ENCODE peak calls at places on chromosomes 11 and 22, in eight cellular contexts. C is PC-3, X is GM23248, P is HCT116, R is MM.1S, O is SK-N-SH, J is hepatocyte, T is GM23338. U is an unnamed sample.

GRCh38 chr11:65650547-65651338 is 12.0 kb downstream of the RELA start:
- DNase-seq in C (no peak), X (no peak), P (no peak), R (no peak), O (no peak), J (no peak), T (peak; percentile 40), U (no peak)

GRCh38 chr22:49973018-49973965 is 12.7 kb downstream of the PIM3 start:
- DNase-seq in C (no peak), X (no peak), P (no peak), R (peak; percentile 3), O (no peak), J (no peak), T (no peak), U (no peak)

GRCh38 chr22:33116846-33117547 is 58.8 kb upstream of the SYN3 start:
- DNase-seq in C (peak; percentile 29), X (peak; percentile 51), P (no peak), R (no peak), O (no peak), J (peak; percentile 58), T (no peak), U (no peak)

GRCh38 chr11:83161610-83162199 is 4.8 kb downstream of the PCF11 start:
- DNase-seq in C (no peak), X (no peak), P (no peak), R (no peak), O (no peak), J (no peak), T (no peak), U (no peak)

GRCh38 chr11:125084057-125084416 is 20.9 kb downstream of the SLC37A2 start:
- DNase-seq in C (no peak), X (no peak), P (no peak), R (no peak), O (peak; percentile 11), J (no peak), T (no peak), U (no peak)

GRCh38 chr22:25282346-25282670 is 62.9 kb downstream of the CRYBB2 start:
- DNase-seq in C (no peak), X (no peak), P (no peak), R (no peak), O (no peak), J (no peak), T (peak; percentile 81), U (no peak)

GRCh38 chr22:26398741-26399153 is 30.3 kb upstream of the ASPHD2 start:
- DNase-seq in C (peak; percentile 68), X (peak; percentile 91), P (peak; percentile 41), R (peak; percentile 45), O (peak; percentile 65), J (peak; percentile 76), T (peak; percentile 84), U (peak; percentile 77)

GRCh38 chr11:4496555-4497248 is 14.3 kb downstream of the OR52K1 start:
- DNase-seq in C (no peak), X (no peak), P (no peak), R (no peak), O (no peak), J (no peak), T (no peak), U (no peak)

GRCh38 chr11:86511086-86511551 is 136.4 kb downstream of the CCDC81 start:
- DNase-seq in C (peak; percentile 36), X (peak; percentile 73), P (no peak), R (no peak), O (no peak), J (peak; percentile 27), T (no peak), U (no peak)

GRCh38 chr11:59247535-59248227 is 35.0 kb upstream of the MPEG1 start:
- DNase-seq in C (peak; percentile 62), X (peak; percentile 45), P (no peak), R (no peak), O (no peak), J (no peak), T (no peak), U (no peak)

GRCh38 chr22:16845465-16845864 is 20.3 kb upstream of the XKR3 start:
- DNase-seq in C (no peak), X (no peak), P (no peak), R (no peak), O (no peak), J (no peak), T (no peak), U (no peak)

GRCh38 chr11:12288212-12288933 is 89.0 kb upstream of the PARVA start:
- DNase-seq in C (peak; percentile 94), X (peak; percentile 97), P (peak; percentile 71), R (peak; percentile 54), O (peak; percentile 90), J (peak; percentile 91), T (peak; percentile 96), U (peak; percentile 93)

GRCh38 chr22:38056969-38057841 is at the start of gene PICK1:
- DNase-seq in C (peak; percentile 87), X (peak; percentile 93), P (peak; percentile 91), R (peak; percentile 85), O (peak; percentile 89), J (peak; percentile 94), T (peak; percentile 96), U (peak; percentile 95)

GRCh38 chr22:42328130-42328821 is 57.8 kb upstream of the TCF20 start:
- DNase-seq in C (no peak), X (no peak), P (no peak), R (no peak), O (no peak), J (no peak), T (no peak), U (no peak)

GRCh38 chr11:8701891-8702597 is 19.5 kb downstream of the RPL27A start:
- DNase-seq in C (no peak), X (no peak), P (no peak), R (no peak), O (no peak), J (no peak), T (no peak), U (no peak)

GRCh38 chr11:116660011-116660410 is 112.8 kb downstream of the BUD13 start:
- DNase-seq in C (no peak), X (no peak), P (no peak), R (no peak), O (no peak), J (no peak), T (no peak), U (no peak)

GRCh38 chr11:69637956-69638871 is 2.7 kb upstream of the CCND1 start:
- DNase-seq in C (peak; percentile 74), X (peak; percentile 87), P (peak; percentile 80), R (no peak), O (peak; percentile 89), J (peak; percentile 83), T (peak; percentile 98), U (peak; percentile 88)

GRCh38 chr11:73242291-73243092 is 24.4 kb downstream of the P2RY2 start:
- DNase-seq in C (peak; percentile 74), X (peak; percentile 85), P (peak; percentile 65), R (peak; percentile 70), O (peak; percentile 88), J (peak; percentile 85), T (peak; percentile 90), U (peak; percentile 83)

GRCh38 chr11:73245461-73245860 is 26.7 kb upstream of the P2RY6 start:
- DNase-seq in C (no peak), X (no peak), P (no peak), R (no peak), O (peak; percentile 63), J (no peak), T (no peak), U (no peak)

GRCh38 chr11:73241300-73241699 is 23.2 kb downstream of the P2RY2 start:
- DNase-seq in C (no peak), X (no peak), P (no peak), R (no peak), O (no peak), J (no peak), T (no peak), U (no peak)

GRCh38 chr11:73244589-73245240 is 26.6 kb downstream of the P2RY2 start:
- DNase-seq in C (no peak), X (no peak), P (no peak), R (no peak), O (no peak), J (no peak), T (no peak), U (no peak)

GRCh38 chr11:73243093-73243485 is 25.0 kb downstream of the P2RY2 start:
- DNase-seq in C (no peak), X (no peak), P (no peak), R (no peak), O (no peak), J (no peak), T (no peak), U (no peak)
- TF ChIP-seq EZH2phosphoT487 in C (no peak), X (no peak), P (no peak), R (no peak), O (no peak), J (no peak), T (no peak), U (no peak)

GRCh38 chr22:39529487-39529851 is 3.1 kb downstream of the RPS19BP1 start:
- DNase-seq in C (no peak), X (no peak), P (no peak), R (no peak), O (no peak), J (no peak), T (no peak), U (no peak)

GRCh38 chr22:39532215-39533071 is at the start of gene RPS19BP1:
- DNase-seq in C (peak; percentile 98), X (peak; percentile 99), P (peak; percentile 99), R (peak; percentile 100), O (peak; percentile 86), J (peak; percentile 100), T (peak; percentile 100), U (peak; percentile 99)

GRCh38 chr22:39528681-39529486 is 3.7 kb downstream of the RPS19BP1 start:
- DNase-seq in C (peak; percentile 86), X (peak; percentile 95), P (peak; percentile 88), R (peak; percentile 96), O (peak; percentile 77), J (peak; percentile 96), T (peak; percentile 96), U (peak; percentile 95)

GRCh38 chr22:39530136-39530535 is 2.4 kb downstream of the RPS19BP1 start:
- DNase-seq in C (no peak), X (no peak), P (no peak), R (no peak), O (no peak), J (no peak), T (no peak), U (no peak)

GRCh38 chr22:39530692-39531331 is 1.7 kb downstream of the RPS19BP1 start:
- DNase-seq in C (peak; percentile 57), X (peak; percentile 68), P (no peak), R (peak; percentile 60), O (peak; percentile 45), J (peak; percentile 68), T (peak; percentile 89), U (peak; percentile 53)
- TF ChIP-seq EZH2phosphoT487 in C (no peak), X (no peak), P (no peak), R (no peak), O (no peak), J (no peak), T (no peak), U (no peak)

DNA sequence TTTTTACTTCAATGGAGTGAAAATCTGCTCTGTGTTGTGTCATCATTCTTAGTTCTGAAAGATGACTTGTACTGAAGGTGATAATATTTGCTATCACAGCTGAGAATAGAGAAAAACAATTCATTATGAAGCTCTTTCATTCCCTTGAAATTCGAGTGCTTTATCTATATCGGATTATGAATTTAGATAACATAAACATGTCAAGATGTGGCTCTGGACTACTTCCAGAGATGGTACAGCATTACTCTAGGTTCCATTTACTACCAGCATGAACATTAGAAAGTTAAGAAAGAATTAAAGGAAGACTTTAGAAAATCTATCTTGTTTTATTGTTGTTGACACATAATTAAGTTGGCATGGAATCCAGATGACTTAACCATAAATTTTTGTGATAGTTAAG is 182.4 kb downstream of the DDX10 start:
- DNase-seq in C (no peak), X (no peak), P (no peak), R (no peak), O (peak; percentile 43), J (no peak), T (no peak), U (no peak)
- TF ChIP-seq EZH2phosphoT487 in C (no peak), X (no peak), P (no peak), R (no peak), O (no peak), J (no peak), T (no peak), U (no peak)

GRCh38 chr22:36073476-36073875 is 44.9 kb upstream of the RBFOX2 start:
- DNase-seq in C (no peak), X (peak; percentile 64), P (no peak), R (no peak), O (no peak), J (no peak), T (no peak), U (no peak)
- TF ChIP-seq EZH2phosphoT487 in C (no peak), X (no peak), P (no peak), R (no peak), O (no peak), J (no peak), T (no peak), U (no peak)